ENCODE peak calls at places on chromosomes 11 and 22, in seven cellular contexts. I is stomach; E is effector memory CD4-positive, alpha-beta T cell; N is C1 segment of cervical spinal cord; G is stimulated activated CD4-positive, alpha-beta T cell treated with anti-CD3 and anti-CD28 coated beads, Interleukin-4, amount 100 ng/mL, for 24 hours; D is heart right ventricle; H is NCI-H748 treated with DMSO at 0.1 percent for 48 hours. Y is an unnamed sample.

GRCh38 chr22:49011379-49011768 is 816.3 kb downstream of the BRD1 start:
- DNase-seq in D (no peak), N (no peak), E (no peak), H (no peak), I (peak), G (no peak), Y (no peak)

GRCh38 chr11:44601471-44602370 is 36.3 kb downstream of the CD82 start:
- DNase-seq in G (peak), E (no peak), D (no peak), I (no peak), H (no peak), N (no peak), Y (no peak)

GRCh38 chr11:20013346-20014066 is 146.8 kb downstream of the DBX1 start:
- DNase-seq in G (no peak), E (no peak), D (peak), N (no peak), I (no peak), H (no peak), Y (peak)

GRCh38 chr22:40679249-40679963 is at the start of gene MCHR1:
- DNase-seq in D (no peak), H (no peak), N (no peak), E (no peak), I (no peak), G (no peak), Y (no peak)

GRCh38 chr11:95713428-95713827 is 76.2 kb downstream of the FAM76B start:
- DNase-seq in D (no peak), E (no peak), G (no peak), H (no peak), N (no peak), I (no peak), Y (no peak)

GRCh38 chr11:34432822-34433221 is 5.9 kb upstream of the CAT start:
- DNase-seq in I (no peak), D (no peak), G (no peak), E (no peak), N (no peak), H (no peak), Y (no peak)

GRCh38 chr11:12418019-12418611 is 40.7 kb downstream of the PARVA start:
- DNase-seq in I (no peak), G (no peak), D (no peak), N (no peak), E (no peak), H (no peak), Y (peak)

GRCh38 chr11:116424615-116425261 is 348.0 kb downstream of the BUD13 start:
- DNase-seq in E (no peak), D (no peak), I (no peak), H (no peak), G (no peak), N (no peak), Y (no peak)

GRCh38 chr11:114596175-114596919 is 761 bp upstream of the NXPE4 start:
- DNase-seq in D (no peak), N (no peak), H (no peak), G (no peak), E (no peak), I (no peak), Y (no peak)

GRCh38 chr11:132300283-132300682 is 929.9 kb downstream of the NTM start:
- DNase-seq in G (no peak), N (no peak), H (no peak), I (no peak), E (no peak), D (no peak), Y (no peak)

GRCh38 chr11:10322830-10323792 is 18.2 kb downstream of the ADM start:
- DNase-seq in N (peak), E (peak), H (peak), D (peak), I (peak), G (peak), Y (peak)

GRCh38 chr22:46024136-46024840 is 47.3 kb upstream of the WNT7B start:
- DNase-seq in I (no peak), N (no peak), G (no peak), D (no peak), H (no peak), E (no peak), Y (no peak)

GRCh38 chr11:13760115-13760514 is 91.6 kb downstream of the FAR1 start:
- DNase-seq in I (no peak), G (no peak), N (no peak), D (no peak), H (no peak), E (no peak), Y (no peak)

GRCh38 chr22:31046591-31047226 is 34.4 kb upstream of the SMTN start:
- DNase-seq in I (peak), G (no peak), D (peak), H (peak), N (no peak), E (no peak), Y (peak)